ENCODE peak calls at places on chromosome 16, in six cellular contexts. One of them, this sample, is unnamed.

GRCh38 chr16:24610421-24610765 is 71.0 kb downstream of the RBBP6 start:
- DNase-seq in A549: no peak
- DNase-seq in fibroblast of mammary gland: peak
- DNase-seq in astrocyte of the cerebellum: peak
- DNase-seq in fibroblast of lung: peak
- DNase-seq in nephron progenitor cell: peak
- DNase-seq in this sample: no peak

GRCh38 chr16:67542464-67542863 is 13.8 kb downstream of the RIPOR1 start:
- DNase-seq in A549: peak
- DNase-seq in fibroblast of mammary gland: peak
- DNase-seq in astrocyte of the cerebellum: no peak
- DNase-seq in fibroblast of lung: peak
- DNase-seq in nephron progenitor cell: no peak
- DNase-seq in this sample: no peak

GRCh38 chr16:56667581-56668571 is at the start of gene MT1G:
- DNase-seq in A549: no peak
- DNase-seq in fibroblast of mammary gland: no peak
- DNase-seq in astrocyte of the cerebellum: no peak
- DNase-seq in fibroblast of lung: peak
- DNase-seq in nephron progenitor cell: peak
- DNase-seq in this sample: no peak

GRCh38 chr16:19808061-19808621 is 76.5 kb downstream of the GPRC5B start:
- DNase-seq in A549: peak
- DNase-seq in fibroblast of mammary gland: no peak
- DNase-seq in astrocyte of the cerebellum: no peak
- DNase-seq in fibroblast of lung: peak
- DNase-seq in nephron progenitor cell: no peak
- DNase-seq in this sample: no peak

GRCh38 chr16:82735176-82735575 is 108.4 kb downstream of the CDH13 start:
- DNase-seq in A549: no peak
- DNase-seq in fibroblast of mammary gland: no peak
- DNase-seq in astrocyte of the cerebellum: no peak
- DNase-seq in fibroblast of lung: peak
- DNase-seq in nephron progenitor cell: no peak
- DNase-seq in this sample: no peak

GRCh38 chr16:79301036-79301435 is 299.5 kb downstream of the MAF start:
- DNase-seq in A549: no peak
- DNase-seq in fibroblast of mammary gland: no peak
- DNase-seq in astrocyte of the cerebellum: no peak
- DNase-seq in fibroblast of lung: no peak
- DNase-seq in nephron progenitor cell: no peak
- DNase-seq in this sample: no peak

GRCh38 chr16:4431023-4431422 is 5.4 kb downstream of the DNAJA3 start:
- DNase-seq in A549: no peak
- DNase-seq in fibroblast of mammary gland: no peak
- DNase-seq in astrocyte of the cerebellum: no peak
- DNase-seq in fibroblast of lung: no peak
- DNase-seq in nephron progenitor cell: no peak
- DNase-seq in this sample: no peak

GRCh38 chr16:75216576-75216975 is 2.2 kb upstream of the CTRB1 start:
- DNase-seq in A549: no peak
- DNase-seq in fibroblast of mammary gland: no peak
- DNase-seq in astrocyte of the cerebellum: no peak
- DNase-seq in fibroblast of lung: no peak
- DNase-seq in nephron progenitor cell: no peak
- DNase-seq in this sample: no peak

GRCh38 chr16:88680554-88681083 is 5.7 kb downstream of the SNAI3 start:
- DNase-seq in A549: no peak
- DNase-seq in fibroblast of mammary gland: no peak
- DNase-seq in astrocyte of the cerebellum: no peak
- DNase-seq in fibroblast of lung: no peak
- DNase-seq in nephron progenitor cell: no peak
- DNase-seq in this sample: no peak

GRCh38 chr16:27310576-27311448 is 3.0 kb upstream of the IL4R start:
- DNase-seq in A549: no peak
- DNase-seq in fibroblast of mammary gland: no peak
- DNase-seq in astrocyte of the cerebellum: no peak
- DNase-seq in fibroblast of lung: no peak
- DNase-seq in nephron progenitor cell: no peak
- DNase-seq in this sample: no peak

GRCh38 chr16:80016689-80017088 is 416.2 kb upstream of the MAF start:
- DNase-seq in A549: no peak
- DNase-seq in fibroblast of mammary gland: no peak
- DNase-seq in astrocyte of the cerebellum: no peak
- DNase-seq in fibroblast of lung: no peak
- DNase-seq in nephron progenitor cell: no peak
- DNase-seq in this sample: no peak

GRCh38 chr16:11084484-11085024 is 140.2 kb downstream of the CLEC16A start:
- DNase-seq in A549: no peak
- DNase-seq in fibroblast of mammary gland: peak
- DNase-seq in astrocyte of the cerebellum: peak
- DNase-seq in fibroblast of lung: peak
- DNase-seq in nephron progenitor cell: no peak
- DNase-seq in this sample: no peak

GRCh38 chr16:68257251-68257905 is 6.9 kb upstream of the SLC7A6 start:
- DNase-seq in A549: no peak
- DNase-seq in fibroblast of mammary gland: no peak
- DNase-seq in astrocyte of the cerebellum: no peak
- DNase-seq in fibroblast of lung: no peak
- DNase-seq in nephron progenitor cell: no peak
- DNase-seq in this sample: no peak

GRCh38 chr16:6157806-6158205 is 1060.2 kb upstream of the EEF2KMT start:
- DNase-seq in A549: no peak
- DNase-seq in fibroblast of mammary gland: no peak
- DNase-seq in astrocyte of the cerebellum: no peak
- DNase-seq in fibroblast of lung: no peak
- DNase-seq in nephron progenitor cell: no peak
- DNase-seq in this sample: peak

GRCh38 chr16:11097094-11097781 is 152.9 kb downstream of the CLEC16A start:
- DNase-seq in A549: no peak
- DNase-seq in fibroblast of mammary gland: no peak
- DNase-seq in astrocyte of the cerebellum: no peak
- DNase-seq in fibroblast of lung: no peak
- DNase-seq in nephron progenitor cell: no peak
- DNase-seq in this sample: no peak

GRCh38 chr16:81277681-81278080 is 37.1 kb upstream of the GAN start:
- DNase-seq in A549: no peak
- DNase-seq in fibroblast of mammary gland: no peak
- DNase-seq in astrocyte of the cerebellum: no peak
- DNase-seq in fibroblast of lung: no peak
- DNase-seq in nephron progenitor cell: no peak
- DNase-seq in this sample: no peak

GRCh38 chr16:55647798-55648197 is 8.0 kb upstream of the SLC6A2 start:
- DNase-seq in A549: no peak
- DNase-seq in fibroblast of mammary gland: no peak
- DNase-seq in astrocyte of the cerebellum: no peak
- DNase-seq in fibroblast of lung: no peak
- DNase-seq in nephron progenitor cell: no peak
- DNase-seq in this sample: no peak
- TF ChIP-seq CTCF in A549: no peak
- TF ChIP-seq CTCF in fibroblast of mammary gland: no peak
- TF ChIP-seq CTCF in astrocyte of the cerebellum: peak
- TF ChIP-seq CTCF in fibroblast of lung: peak
- TF ChIP-seq CTCF in nephron progenitor cell: no peak
- TF ChIP-seq CTCF in this sample: no peak

GRCh38 chr16:8874388-8874787 is 5.6 kb upstream of the CARHSP1 start:
- DNase-seq in A549: no peak
- DNase-seq in fibroblast of mammary gland: peak
- DNase-seq in astrocyte of the cerebellum: no peak
- DNase-seq in fibroblast of lung: no peak
- DNase-seq in nephron progenitor cell: no peak
- DNase-seq in this sample: no peak
- TF ChIP-seq CTCF in A549: no peak
- TF ChIP-seq CTCF in fibroblast of mammary gland: no peak
- TF ChIP-seq CTCF in astrocyte of the cerebellum: no peak
- TF ChIP-seq CTCF in fibroblast of lung: no peak
- TF ChIP-seq CTCF in nephron progenitor cell: no peak
- TF ChIP-seq CTCF in this sample: no peak

GRCh38 chr16:65126845-65127624 is 5.2 kb upstream of the CDH11 start:
- DNase-seq in A549: no peak
- DNase-seq in fibroblast of mammary gland: no peak
- DNase-seq in astrocyte of the cerebellum: no peak
- DNase-seq in fibroblast of lung: no peak
- DNase-seq in nephron progenitor cell: no peak
- DNase-seq in this sample: no peak
- TF ChIP-seq CTCF in A549: no peak
- TF ChIP-seq CTCF in fibroblast of mammary gland: peak
- TF ChIP-seq CTCF in astrocyte of the cerebellum: peak
- TF ChIP-seq CTCF in fibroblast of lung: peak
- TF ChIP-seq CTCF in nephron progenitor cell: peak
- TF ChIP-seq CTCF in this sample: no peak

GRCh38 chr16:77298638-77299360 is 99.6 kb downstream of the SYCE1L start:
- DNase-seq in A549: peak
- DNase-seq in fibroblast of mammary gland: peak
- DNase-seq in astrocyte of the cerebellum: peak
- DNase-seq in fibroblast of lung: peak
- DNase-seq in nephron progenitor cell: no peak
- DNase-seq in this sample: peak
- TF ChIP-seq CTCF in A549: no peak
- TF ChIP-seq CTCF in fibroblast of mammary gland: no peak
- TF ChIP-seq CTCF in astrocyte of the cerebellum: no peak
- TF ChIP-seq CTCF in fibroblast of lung: no peak
- TF ChIP-seq CTCF in nephron progenitor cell: no peak
- TF ChIP-seq CTCF in this sample: no peak

This sample was measured in vagina.